ENCODE peak calls at places on chromosomes 1 and 21, in four cellular contexts. H, B, M and C are unnamed samples.

GRCh38 chr1:56389813-56390539 is 189.4 kb downstream of the PLPP3 start:
- DNase-seq in H (no peak), B (no peak), M (no peak), C (no peak)

GRCh38 chr1:153572569-153573015 is 6.9 kb upstream of the S100A2 start:
- DNase-seq in H (peak), B (peak), M (no peak), C (peak)

GRCh38 chr21:45959182-45959581 is 22.4 kb upstream of the COL6A1 start:
- DNase-seq in H (no peak), B (no peak), M (no peak), C (no peak)

GRCh38 chr1:210464519-210465039 is 135.9 kb downstream of the HHAT start:
- DNase-seq in H (no peak), B (no peak), M (peak), C (no peak)

GRCh38 chr1:206463137-206463536 is 7.1 kb upstream of the IKBKE start:
- DNase-seq in H (no peak), B (no peak), M (no peak), C (no peak)

GRCh38 chr1:24052119-24052695 is 59.7 kb downstream of the MYOM3 start:
- DNase-seq in H (peak), B (no peak), M (no peak), C (no peak)

GRCh38 chr21:45875881-45876280 is 105.7 kb upstream of the COL6A1 start:
- DNase-seq in H (no peak), B (no peak), M (no peak), C (no peak)

GRCh38 chr1:230668227-230668626 is 25.9 kb downstream of the COG2 start:
- DNase-seq in H (no peak), B (no peak), M (no peak), C (no peak)

GRCh38 chr1:228015276-228016180 is 8.7 kb downstream of the WNT3A start:
- DNase-seq in H (peak), B (peak), M (no peak), C (no peak)

GRCh38 chr1:53696990-53697389 is 42.0 kb downstream of the GLIS1 start:
- DNase-seq in H (no peak), B (no peak), M (no peak), C (no peak)

GRCh38 chr21:45455321-45456013 is 50.5 kb downstream of the COL18A1 start:
- DNase-seq in H (peak), B (peak), M (no peak), C (no peak)

GRCh38 chr1:65425697-65426096 is 5.2 kb downstream of the LEPR start:
- DNase-seq in H (peak), B (no peak), M (no peak), C (no peak)

GRCh38 chr1:84635261-84635848 is 54.9 kb downstream of the SSX2IP start:
- DNase-seq in H (no peak), B (no peak), M (no peak), C (no peak)

GRCh38 chr1:227058321-227058751 is 118.2 kb downstream of the COQ8A start:
- DNase-seq in H (peak), B (no peak), M (no peak), C (no peak)

GRCh38 chr1:151399890-151400235 is 490 bp downstream of the PSMB4 start:
- DNase-seq in H (peak), B (peak), M (no peak), C (no peak)

GRCh38 chr1:102798718-102799117 is 309.6 kb downstream of the COL11A1 start:
- DNase-seq in H (no peak), B (no peak), M (no peak), C (no peak)

GRCh38 chr1:219210067-219210466 is 36.4 kb downstream of the LYPLAL1 start:
- DNase-seq in H (no peak), B (no peak), M (no peak), C (no peak)

GRCh38 chr1:228697209-228698016 is 37.9 kb upstream of the RHOU start:
- DNase-seq in H (peak), B (peak), M (no peak), C (no peak)

GRCh38 chr1:10680487-10680886 is 116.0 kb downstream of the CASZ1 start:
- DNase-seq in H (no peak), B (no peak), M (no peak), C (no peak)

GRCh38 chr1:215657016-215657415 is 89.9 kb downstream of the KCTD3 start:
- DNase-seq in H (no peak), B (no peak), M (no peak), C (no peak)

GRCh38 chr1:247322849-247323586 is 8.6 kb downstream of the ZNF496 start:
- DNase-seq in H (no peak), B (no peak), M (no peak), C (no peak)

GRCh38 chr1:206001476-206001888 is 1.7 kb downstream of the RAB7B start:
- DNase-seq in H (peak), B (no peak), M (no peak), C (no peak)

GRCh38 chr1:156510709-156511108 is 10.1 kb upstream of the MEF2D start:
- DNase-seq in H (peak), B (peak), M (no peak), C (no peak)

GRCh38 chr1:24437631-24438396 is 22.2 kb downstream of the NIPAL3 start:
- DNase-seq in H (peak), B (no peak), M (no peak), C (no peak)

GRCh38 chr1:206887701-206888100 is 9.5 kb upstream of the IL24 start:
- DNase-seq in H (no peak), B (no peak), M (no peak), C (no peak)

GRCh38 chr1:162197041-162197511 is 127.6 kb downstream of the NOS1AP start:
- DNase-seq in H (no peak), B (no peak), M (no peak), C (no peak)

GRCh38 chr1:180262628-180263488 is 32.8 kb downstream of the LHX4 start:
- DNase-seq in H (no peak), B (no peak), M (no peak), C (no peak)

GRCh38 chr1:153456396-153456795 is 4.1 kb downstream of the S100A7 start:
- DNase-seq in H (no peak), B (no peak), M (no peak), C (no peak)

GRCh38 chr1:86380257-86380861 is 15.8 kb downstream of the ODF2L start:
- DNase-seq in H (peak), B (no peak), M (no peak), C (peak)

GRCh38 chr1:169193191-169193850 is 86.8 kb downstream of the ATP1B1 start:
- DNase-seq in H (peak), B (no peak), M (no peak), C (no peak)

GRCh38 chr1:31937300-31938183 is 626 bp downstream of the PTP4A2 start:
- DNase-seq in H (peak), B (peak), M (peak), C (peak)

GRCh38 chr1:233282582-233282886 is 13.0 kb downstream of the PCNX2 start:
- DNase-seq in H (no peak), B (no peak), M (no peak), C (no peak)

GRCh38 chr1:10444248-10444647 is 5.6 kb upstream of the CORT start:
- DNase-seq in H (no peak), B (no peak), M (no peak), C (no peak)

GRCh38 chr1:206513312-206514111 is 6.2 kb downstream of the RASSF5 start:
- DNase-seq in H (peak), B (peak), M (no peak), C (no peak)

GRCh38 chr1:12595839-12596821 is 21.9 kb downstream of the DHRS3 start:
- DNase-seq in H (peak), B (peak), M (no peak), C (no peak)

DNA sequence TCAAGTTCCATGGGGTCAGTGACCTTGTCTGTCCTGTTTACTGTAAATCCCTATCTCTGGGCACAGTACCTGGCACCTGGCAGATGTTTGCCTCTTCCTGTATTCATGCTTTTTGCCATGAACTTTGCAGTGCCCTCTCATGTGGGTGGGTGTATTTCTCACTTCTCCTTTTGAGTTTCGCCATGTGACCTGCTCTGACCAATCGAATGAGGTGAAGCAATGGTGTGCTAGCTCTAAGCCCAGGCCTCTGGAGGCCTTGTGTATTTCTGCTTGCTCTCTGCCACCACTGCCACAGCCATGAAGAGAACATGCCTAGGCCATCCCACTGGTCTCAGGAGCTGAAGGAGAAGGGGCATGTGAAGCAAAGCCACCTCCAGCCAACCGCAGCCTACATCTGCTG is 185.5 kb upstream of the ZC3H12A start:
- DNase-seq in H (no peak), B (no peak), M (peak), C (no peak)
- H3K4me3 ChIP-seq in H (no peak), B (no peak), M (no peak), C (no peak)

GRCh38 chr1:52474807-52475206 is 70.4 kb downstream of the PRPF38A start:
- DNase-seq in H (no peak), B (no peak), M (no peak), C (no peak)
- H3K4me3 ChIP-seq in H (no peak), B (no peak), M (no peak), C (no peak)

DNA sequence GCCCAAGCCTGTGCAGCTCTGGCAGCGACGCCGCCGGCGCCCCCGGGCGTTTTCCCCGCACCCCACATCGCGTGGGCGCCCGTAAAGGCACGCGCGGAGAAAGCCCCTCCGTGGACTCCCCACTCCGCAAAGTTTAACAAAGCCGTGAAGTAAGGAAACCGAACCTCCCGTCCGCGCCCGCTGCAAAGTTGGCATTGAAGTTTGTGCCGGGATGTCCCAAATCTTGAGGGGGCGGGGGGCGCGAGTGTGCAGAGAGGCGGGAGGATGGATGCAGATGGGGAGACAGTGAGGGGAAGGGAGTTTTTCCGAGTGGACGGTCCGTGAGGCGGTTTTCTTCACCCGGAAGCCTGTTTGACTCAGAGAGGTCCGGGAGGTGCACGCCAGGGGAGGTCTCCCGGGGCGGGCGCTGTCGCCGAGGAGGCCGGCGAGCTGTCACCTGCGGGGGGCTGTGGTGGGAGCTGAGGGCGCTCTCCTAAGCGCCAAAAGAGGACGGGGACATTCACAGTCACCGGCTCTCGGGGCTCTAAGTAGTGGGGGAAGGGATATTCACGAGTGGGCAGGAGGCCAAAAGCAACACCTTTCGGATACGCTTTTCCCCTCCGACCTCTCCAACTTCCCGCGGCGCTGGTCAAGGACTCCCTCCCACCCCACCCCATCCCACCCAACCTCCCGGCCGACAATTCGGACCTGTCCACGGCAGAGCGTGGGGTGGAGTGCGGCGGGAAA is 1.3 kb downstream of the WLS start:
- DNase-seq in H (no peak), B (peak), M (no peak), C (no peak)
- H3K4me3 ChIP-seq in H (peak), B (peak), M (no peak), C (no peak)

GRCh38 chr1:223129229-223129851 is 13.7 kb downstream of the TLR5 start:
- DNase-seq in H (peak), B (peak), M (peak), C (no peak)
- H3K4me3 ChIP-seq in H (peak), B (peak), M (no peak), C (no peak)

DNA sequence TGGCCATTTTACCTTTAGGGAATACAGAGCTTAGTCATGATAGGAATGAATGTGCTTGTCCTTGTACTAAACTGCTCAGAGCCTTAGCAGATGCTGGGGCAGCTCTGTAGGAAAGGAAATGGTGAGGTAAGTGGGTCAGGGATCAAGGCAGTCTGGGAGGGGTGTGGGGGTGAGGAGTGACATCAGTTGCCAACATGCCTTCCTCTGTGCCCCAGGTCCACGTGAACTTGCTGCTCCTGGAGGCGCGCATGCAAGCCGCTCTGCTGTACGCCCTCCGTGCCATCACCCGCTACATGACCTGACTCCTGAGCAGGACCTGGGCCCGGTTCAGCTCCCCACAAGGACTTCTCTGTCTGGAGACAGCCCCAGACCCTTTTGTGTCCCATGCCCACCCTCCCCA is 21.2 kb downstream of the SESN2 start:
- DNase-seq in H (no peak), B (no peak), M (no peak), C (no peak)
- H3K4me3 ChIP-seq in H (no peak), B (no peak), M (no peak), C (no peak)

DNA sequence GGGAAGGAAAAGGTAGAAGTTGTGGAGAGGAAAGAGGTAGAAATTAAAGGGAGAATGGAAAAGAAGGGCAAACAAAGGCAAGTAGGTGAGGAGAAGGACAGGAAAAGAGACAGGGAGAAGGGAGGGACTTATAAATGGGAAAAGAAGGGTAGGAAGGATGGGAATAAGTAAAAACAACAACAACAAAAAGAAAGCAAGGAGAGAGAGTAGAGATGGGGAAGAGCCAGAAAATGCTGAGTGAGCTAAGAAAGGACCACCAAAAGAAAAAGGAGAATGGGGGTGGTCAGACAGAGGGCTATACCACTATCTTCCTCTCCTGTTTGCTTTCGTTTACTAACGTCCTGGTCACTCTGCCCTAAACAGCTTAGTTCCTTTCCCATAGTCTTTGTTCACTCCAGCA is 1.7 kb upstream of the CMPK1 start:
- DNase-seq in H (no peak), B (no peak), M (no peak), C (no peak)
- H3K4me3 ChIP-seq in H (no peak), B (peak), M (no peak), C (no peak)

DNA sequence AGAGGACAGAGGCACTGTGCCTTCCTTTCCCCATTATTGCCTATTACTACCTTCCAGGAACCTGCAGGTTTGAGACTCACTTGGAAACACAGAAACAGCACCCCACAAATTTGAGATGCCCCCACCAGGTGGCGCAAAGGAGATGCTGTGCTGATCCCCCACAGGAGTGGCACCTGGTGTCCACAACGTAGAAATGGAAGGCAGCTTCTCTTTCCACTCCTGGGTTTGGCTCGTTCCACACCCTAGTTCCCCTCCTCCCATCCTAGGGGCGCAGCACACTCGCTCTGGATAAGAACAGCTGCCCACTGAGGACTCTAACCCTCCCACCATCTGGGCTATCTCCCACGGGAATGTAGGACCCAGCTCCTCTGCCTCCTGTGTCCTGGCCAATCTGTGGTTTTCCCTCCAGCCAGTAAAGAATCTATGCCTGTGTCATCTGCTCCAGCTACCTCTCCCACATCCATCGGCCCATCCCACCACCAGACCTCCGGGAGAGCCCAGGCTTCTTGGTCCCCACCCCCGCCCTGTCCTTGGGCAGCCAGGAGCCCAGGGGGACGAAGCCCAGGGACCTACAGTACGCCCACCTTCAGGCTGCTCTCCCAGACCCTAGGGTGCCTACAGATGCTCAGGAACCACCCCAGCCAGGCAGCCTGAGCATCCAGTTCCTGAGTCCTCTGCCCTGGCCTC is 663 bp downstream of the THBS3 start:
- DNase-seq in H (peak), B (peak), M (peak), C (peak)
- H3K4me3 ChIP-seq in H (peak), B (peak), M (no peak), C (no peak)

DNA sequence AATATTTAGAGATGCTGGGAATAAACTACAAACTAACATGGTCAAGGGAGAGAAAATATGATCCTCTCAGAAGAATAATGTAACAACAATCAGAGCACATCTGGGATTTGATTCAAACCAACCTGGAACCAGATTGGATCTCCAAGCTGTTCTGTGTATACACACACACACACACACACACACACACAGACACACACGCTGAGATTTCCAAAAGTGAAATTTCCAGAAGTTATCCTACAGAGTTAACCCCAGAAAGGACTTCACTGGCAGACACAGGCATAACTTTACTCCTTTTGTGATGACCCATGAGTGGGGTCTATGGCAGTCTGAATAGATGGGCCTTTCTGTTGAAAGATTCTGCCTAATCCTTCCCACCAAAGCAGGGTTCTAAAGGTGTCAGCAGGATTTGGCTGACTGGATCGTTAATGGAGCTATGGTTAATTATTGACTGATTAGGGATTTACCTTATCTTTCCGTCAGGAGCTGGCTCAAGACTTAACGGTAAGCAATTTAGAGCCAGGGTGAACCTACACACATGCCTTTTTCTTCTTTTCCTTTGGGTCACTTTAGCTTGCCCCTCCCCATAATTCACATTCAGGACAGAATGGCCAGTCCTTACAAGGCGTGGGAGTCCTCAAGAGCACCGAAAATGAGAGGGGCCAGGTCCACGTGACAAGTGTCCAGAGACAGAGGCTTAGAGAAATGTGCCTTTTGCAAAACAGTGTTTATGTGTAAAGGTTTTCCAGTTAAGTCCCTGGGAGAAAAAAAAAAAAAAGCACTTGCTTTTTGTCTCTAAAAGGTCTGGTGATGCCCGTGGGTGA is 10.9 kb upstream of the PROX1 start:
- DNase-seq in H (no peak), B (no peak), M (no peak), C (no peak)
- H3K4me3 ChIP-seq in H (no peak), B (no peak), M (no peak), C (no peak)

DNA sequence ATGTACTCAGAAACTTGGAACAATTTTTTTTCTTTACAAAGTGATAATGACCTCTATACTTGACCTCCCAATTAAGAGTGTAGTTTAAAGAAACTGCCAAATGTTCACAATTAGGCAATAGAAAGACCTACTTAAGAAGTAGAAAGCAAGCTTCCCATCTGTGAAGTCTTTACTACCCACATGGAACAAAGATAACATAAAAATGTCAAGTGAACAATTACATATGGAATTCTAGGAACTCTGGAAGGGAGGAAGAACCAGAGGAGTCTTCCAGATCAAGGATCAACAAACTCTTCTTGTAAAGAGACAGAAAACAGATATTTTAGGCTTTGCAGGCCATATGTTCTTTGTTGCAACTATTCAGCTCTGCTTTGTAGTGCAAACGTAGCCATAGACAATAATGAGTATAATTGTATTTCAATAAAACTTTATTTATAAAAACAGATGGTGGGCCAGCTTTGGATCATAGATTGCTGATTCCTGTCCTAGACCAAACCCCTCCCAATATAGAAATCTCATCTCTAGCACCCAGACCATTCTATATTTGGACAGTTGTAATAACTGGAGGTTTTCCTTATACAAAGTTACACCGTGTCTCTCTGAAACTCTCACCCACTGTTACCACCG is 68.4 kb upstream of the MAGI3 start:
- DNase-seq in H (peak), B (no peak), M (no peak), C (no peak)
- H3K4me3 ChIP-seq in H (no peak), B (no peak), M (no peak), C (no peak)